ENCODE peak calls at places on chromosome 6, in eight cellular contexts. One of them, this sample, is unnamed.

GRCh38 chr6:81969814-81970213 is 217.3 kb upstream of the TENT5A start:
- DNase-seq in tibial artery: no peak
- DNase-seq in left ventricle myocardium inferior: no peak
- DNase-seq in bronchial epithelial cell: no peak
- DNase-seq in dorsolateral prefrontal cortex: no peak
- DNase-seq in OCI-LY7: no peak
- DNase-seq in fibroblast of mammary gland: no peak
- DNase-seq in pancreas: no peak
- DNase-seq in this sample: no peak

GRCh38 chr6:157867155-157867559 is 44.1 kb downstream of the SNX9 start:
- DNase-seq in tibial artery: no peak
- DNase-seq in left ventricle myocardium inferior: no peak
- DNase-seq in bronchial epithelial cell: peak
- DNase-seq in dorsolateral prefrontal cortex: peak
- DNase-seq in OCI-LY7: no peak
- DNase-seq in fibroblast of mammary gland: peak
- DNase-seq in pancreas: no peak
- DNase-seq in this sample: no peak

GRCh38 chr6:135382182-135382628 is 115.3 kb downstream of the AHI1 start:
- DNase-seq in tibial artery: no peak
- DNase-seq in left ventricle myocardium inferior: no peak
- DNase-seq in bronchial epithelial cell: no peak
- DNase-seq in dorsolateral prefrontal cortex: no peak
- DNase-seq in OCI-LY7: no peak
- DNase-seq in fibroblast of mammary gland: no peak
- DNase-seq in pancreas: no peak
- DNase-seq in this sample: no peak

GRCh38 chr6:136947037-136947436 is 24.9 kb downstream of the SLC35D3 start:
- DNase-seq in tibial artery: no peak
- DNase-seq in left ventricle myocardium inferior: no peak
- DNase-seq in bronchial epithelial cell: no peak
- DNase-seq in dorsolateral prefrontal cortex: no peak
- DNase-seq in OCI-LY7: no peak
- DNase-seq in fibroblast of mammary gland: no peak
- DNase-seq in pancreas: no peak
- DNase-seq in this sample: no peak

GRCh38 chr6:19333936-19334335 is 503.2 kb upstream of the ID4 start:
- DNase-seq in tibial artery: no peak
- DNase-seq in left ventricle myocardium inferior: no peak
- DNase-seq in bronchial epithelial cell: peak
- DNase-seq in dorsolateral prefrontal cortex: no peak
- DNase-seq in OCI-LY7: no peak
- DNase-seq in fibroblast of mammary gland: peak
- DNase-seq in pancreas: no peak
- DNase-seq in this sample: no peak

GRCh38 chr6:32830017-32830416 is 8.5 kb downstream of the TAP2 start:
- DNase-seq in tibial artery: no peak
- DNase-seq in left ventricle myocardium inferior: no peak
- DNase-seq in bronchial epithelial cell: no peak
- DNase-seq in dorsolateral prefrontal cortex: no peak
- DNase-seq in OCI-LY7: no peak
- DNase-seq in fibroblast of mammary gland: no peak
- DNase-seq in pancreas: no peak
- DNase-seq in this sample: no peak

GRCh38 chr6:89353702-89354392 is 1.3 kb upstream of the UBE2J1 start:
- DNase-seq in tibial artery: no peak
- DNase-seq in left ventricle myocardium inferior: no peak
- DNase-seq in bronchial epithelial cell: no peak
- DNase-seq in dorsolateral prefrontal cortex: no peak
- DNase-seq in OCI-LY7: peak
- DNase-seq in fibroblast of mammary gland: no peak
- DNase-seq in pancreas: no peak
- DNase-seq in this sample: no peak

GRCh38 chr6:17574871-17575560 is 25.1 kb upstream of the FAM8A1 start:
- DNase-seq in tibial artery: no peak
- DNase-seq in left ventricle myocardium inferior: no peak
- DNase-seq in bronchial epithelial cell: peak
- DNase-seq in dorsolateral prefrontal cortex: no peak
- DNase-seq in OCI-LY7: no peak
- DNase-seq in fibroblast of mammary gland: peak
- DNase-seq in pancreas: no peak
- DNase-seq in this sample: no peak

GRCh38 chr6:142794424-142794823 is 150.6 kb downstream of the HIVEP2 start:
- DNase-seq in tibial artery: no peak
- DNase-seq in left ventricle myocardium inferior: no peak
- DNase-seq in bronchial epithelial cell: no peak
- DNase-seq in dorsolateral prefrontal cortex: no peak
- DNase-seq in OCI-LY7: no peak
- DNase-seq in fibroblast of mammary gland: no peak
- DNase-seq in pancreas: no peak
- DNase-seq in this sample: no peak

GRCh38 chr6:14092861-14093789 is 24.4 kb upstream of the CD83 start:
- DNase-seq in tibial artery: peak
- DNase-seq in left ventricle myocardium inferior: no peak
- DNase-seq in bronchial epithelial cell: no peak
- DNase-seq in dorsolateral prefrontal cortex: no peak
- DNase-seq in OCI-LY7: no peak
- DNase-seq in fibroblast of mammary gland: peak
- DNase-seq in pancreas: no peak
- DNase-seq in this sample: no peak

GRCh38 chr6:91341473-91341872 is 754.6 kb upstream of the MAP3K7 start:
- DNase-seq in tibial artery: no peak
- DNase-seq in left ventricle myocardium inferior: no peak
- DNase-seq in bronchial epithelial cell: no peak
- DNase-seq in dorsolateral prefrontal cortex: no peak
- DNase-seq in OCI-LY7: no peak
- DNase-seq in fibroblast of mammary gland: no peak
- DNase-seq in pancreas: no peak
- DNase-seq in this sample: no peak

GRCh38 chr6:91340998-91341397 is 754.1 kb upstream of the MAP3K7 start:
- DNase-seq in tibial artery: no peak
- DNase-seq in left ventricle myocardium inferior: no peak
- DNase-seq in bronchial epithelial cell: no peak
- DNase-seq in dorsolateral prefrontal cortex: no peak
- DNase-seq in OCI-LY7: no peak
- DNase-seq in fibroblast of mammary gland: no peak
- DNase-seq in pancreas: no peak
- DNase-seq in this sample: no peak

DNA sequence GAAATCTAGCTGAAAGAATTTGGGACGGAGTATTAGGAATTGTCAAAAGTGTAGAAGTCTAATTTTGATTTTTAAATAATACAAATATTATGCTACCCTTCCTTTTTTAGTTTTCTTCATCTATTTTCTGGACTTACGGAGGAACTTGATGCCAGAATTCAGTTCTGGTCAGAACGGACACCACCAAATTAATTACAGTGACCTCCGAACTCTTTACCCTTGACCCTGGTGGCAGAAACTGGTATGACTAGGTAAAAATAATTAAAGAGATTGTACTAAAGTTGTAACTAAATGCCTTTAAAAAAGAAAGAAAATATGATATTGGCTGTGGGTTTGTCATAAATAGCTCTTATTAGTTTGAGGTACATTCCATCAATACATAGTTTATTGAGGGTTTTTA is 751.1 kb upstream of the MAP3K7 start:
- DNase-seq in tibial artery: no peak
- DNase-seq in left ventricle myocardium inferior: no peak
- DNase-seq in bronchial epithelial cell: no peak
- DNase-seq in dorsolateral prefrontal cortex: no peak
- DNase-seq in OCI-LY7: no peak
- DNase-seq in fibroblast of mammary gland: no peak
- DNase-seq in pancreas: no peak
- DNase-seq in this sample: no peak
- TF ChIP-seq CTCF in tibial artery: no peak
- TF ChIP-seq CTCF in left ventricle myocardium inferior: peak
- TF ChIP-seq CTCF in bronchial epithelial cell: no peak
- TF ChIP-seq CTCF in dorsolateral prefrontal cortex: peak
- TF ChIP-seq CTCF in OCI-LY7: peak
- TF ChIP-seq CTCF in fibroblast of mammary gland: peak
- TF ChIP-seq CTCF in pancreas: no peak
- TF ChIP-seq CTCF in this sample: no peak

GRCh38 chr6:84766118-84766683 is 1.8 kb upstream of the TBX18 start:
- DNase-seq in tibial artery: peak
- DNase-seq in left ventricle myocardium inferior: peak
- DNase-seq in bronchial epithelial cell: no peak
- DNase-seq in dorsolateral prefrontal cortex: no peak
- DNase-seq in OCI-LY7: no peak
- DNase-seq in fibroblast of mammary gland: no peak
- DNase-seq in pancreas: no peak
- DNase-seq in this sample: no peak

GRCh38 chr6:84768442-84769174 is 4.2 kb upstream of the TBX18 start:
- DNase-seq in tibial artery: peak
- DNase-seq in left ventricle myocardium inferior: no peak
- DNase-seq in bronchial epithelial cell: no peak
- DNase-seq in dorsolateral prefrontal cortex: no peak
- DNase-seq in OCI-LY7: no peak
- DNase-seq in fibroblast of mammary gland: no peak
- DNase-seq in pancreas: no peak
- DNase-seq in this sample: no peak

GRCh38 chr6:84767591-84768201 is 3.3 kb upstream of the TBX18 start:
- DNase-seq in tibial artery: no peak
- DNase-seq in left ventricle myocardium inferior: no peak
- DNase-seq in bronchial epithelial cell: no peak
- DNase-seq in dorsolateral prefrontal cortex: no peak
- DNase-seq in OCI-LY7: no peak
- DNase-seq in fibroblast of mammary gland: no peak
- DNase-seq in pancreas: no peak
- DNase-seq in this sample: no peak

GRCh38 chr6:84769247-84769646 is 4.8 kb upstream of the TBX18 start:
- DNase-seq in tibial artery: no peak
- DNase-seq in left ventricle myocardium inferior: no peak
- DNase-seq in bronchial epithelial cell: no peak
- DNase-seq in dorsolateral prefrontal cortex: no peak
- DNase-seq in OCI-LY7: no peak
- DNase-seq in fibroblast of mammary gland: no peak
- DNase-seq in pancreas: no peak
- DNase-seq in this sample: no peak

DNA sequence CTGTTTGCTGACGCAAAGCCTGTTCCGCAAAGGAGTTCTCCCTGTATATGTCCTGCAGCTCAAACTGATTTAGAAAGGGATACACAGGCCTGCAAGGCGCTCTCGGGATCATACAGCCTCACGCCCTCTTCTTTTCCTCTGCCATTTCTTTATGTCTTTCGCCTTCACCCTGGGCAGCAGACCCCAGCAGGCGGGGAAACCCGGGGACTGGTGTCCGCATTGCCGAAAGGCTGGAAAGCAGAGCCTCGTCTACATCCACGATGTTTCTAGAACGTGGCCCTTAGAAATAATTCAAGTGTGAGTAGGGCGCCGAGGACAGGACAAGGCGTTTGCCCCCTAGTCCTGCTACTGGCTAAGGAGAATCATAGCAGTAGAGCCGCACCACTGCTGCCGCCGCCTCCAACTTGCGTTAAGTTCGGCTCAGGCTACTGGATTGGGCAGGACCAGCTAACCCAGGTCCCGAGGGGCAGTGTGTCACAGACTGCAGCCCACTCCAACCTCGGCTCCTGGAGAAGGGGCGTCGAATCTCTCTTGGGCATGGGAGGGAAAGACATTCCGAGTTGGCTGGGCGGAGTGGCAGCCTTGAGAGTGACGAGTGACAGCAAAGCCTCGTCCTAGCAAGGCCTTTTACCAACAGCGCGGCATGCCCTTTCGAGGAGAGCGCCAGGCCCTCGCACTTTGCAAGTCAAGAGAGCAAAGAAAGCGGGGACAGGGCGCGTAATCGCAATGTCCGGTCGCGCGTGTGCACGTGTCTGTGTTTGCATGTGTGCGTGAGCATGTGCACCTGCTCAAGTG is 2.6 kb upstream of the TBX18 start:
- DNase-seq in tibial artery: peak
- DNase-seq in left ventricle myocardium inferior: no peak
- DNase-seq in bronchial epithelial cell: no peak
- DNase-seq in dorsolateral prefrontal cortex: no peak
- DNase-seq in OCI-LY7: no peak
- DNase-seq in fibroblast of mammary gland: no peak
- DNase-seq in pancreas: no peak
- DNase-seq in this sample: no peak
- H3K4me3 ChIP-seq in tibial artery: peak
- H3K4me3 ChIP-seq in left ventricle myocardium inferior: peak
- H3K4me3 ChIP-seq in bronchial epithelial cell: no peak
- H3K4me3 ChIP-seq in dorsolateral prefrontal cortex: no peak
- H3K4me3 ChIP-seq in OCI-LY7: no peak
- H3K4me3 ChIP-seq in fibroblast of mammary gland: no peak
- H3K4me3 ChIP-seq in pancreas: no peak
- H3K4me3 ChIP-seq in this sample: no peak

GRCh38 chr6:169931223-169931760 is 179.9 kb downstream of the ERMARD start:
- DNase-seq in tibial artery: no peak
- DNase-seq in left ventricle myocardium inferior: no peak
- DNase-seq in bronchial epithelial cell: no peak
- DNase-seq in dorsolateral prefrontal cortex: no peak
- DNase-seq in OCI-LY7: no peak
- DNase-seq in fibroblast of mammary gland: no peak
- DNase-seq in pancreas: no peak
- DNase-seq in this sample: no peak

GRCh38 chr6:169933251-169933821 is 181.9 kb downstream of the ERMARD start:
- DNase-seq in tibial artery: no peak
- DNase-seq in left ventricle myocardium inferior: no peak
- DNase-seq in bronchial epithelial cell: no peak
- DNase-seq in dorsolateral prefrontal cortex: no peak
- DNase-seq in OCI-LY7: no peak
- DNase-seq in fibroblast of mammary gland: no peak
- DNase-seq in pancreas: peak
- DNase-seq in this sample: no peak

GRCh38 chr6:169932491-169932890 is 181.1 kb downstream of the ERMARD start:
- DNase-seq in tibial artery: no peak
- DNase-seq in left ventricle myocardium inferior: no peak
- DNase-seq in bronchial epithelial cell: peak
- DNase-seq in dorsolateral prefrontal cortex: no peak
- DNase-seq in OCI-LY7: no peak
- DNase-seq in fibroblast of mammary gland: no peak
- DNase-seq in pancreas: no peak
- DNase-seq in this sample: no peak

GRCh38 chr6:169933839-169934698 is 182.6 kb downstream of the ERMARD start:
- DNase-seq in tibial artery: peak
- DNase-seq in left ventricle myocardium inferior: peak
- DNase-seq in bronchial epithelial cell: no peak
- DNase-seq in dorsolateral prefrontal cortex: no peak
- DNase-seq in OCI-LY7: no peak
- DNase-seq in fibroblast of mammary gland: peak
- DNase-seq in pancreas: peak
- DNase-seq in this sample: peak

DNA sequence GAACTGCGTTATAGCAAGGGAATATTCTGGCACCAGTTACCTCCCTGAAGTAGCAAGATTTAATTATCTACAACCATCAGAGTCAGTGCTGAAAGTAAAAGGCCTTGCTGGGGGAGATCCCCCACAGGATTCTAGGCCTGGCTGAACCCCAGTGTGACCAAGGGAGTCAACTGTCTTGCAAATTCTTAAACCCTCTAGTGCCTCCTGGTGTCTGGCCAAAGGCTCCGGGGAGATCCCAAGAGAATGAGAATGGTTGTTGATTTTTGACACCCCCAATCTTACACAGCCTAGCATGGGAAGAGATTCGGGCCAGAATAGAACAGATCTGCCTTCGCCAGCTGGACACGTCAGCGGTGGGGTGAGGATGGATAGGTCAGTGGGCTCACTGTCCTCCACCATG is 179.4 kb downstream of the ERMARD start:
- DNase-seq in tibial artery: no peak
- DNase-seq in left ventricle myocardium inferior: no peak
- DNase-seq in bronchial epithelial cell: no peak
- DNase-seq in dorsolateral prefrontal cortex: no peak
- DNase-seq in OCI-LY7: no peak
- DNase-seq in fibroblast of mammary gland: no peak
- DNase-seq in pancreas: no peak
- DNase-seq in this sample: no peak
- TF ChIP-seq CTCF in tibial artery: no peak
- TF ChIP-seq CTCF in left ventricle myocardium inferior: peak
- TF ChIP-seq CTCF in bronchial epithelial cell: peak
- TF ChIP-seq CTCF in dorsolateral prefrontal cortex: no peak
- TF ChIP-seq CTCF in OCI-LY7: peak
- TF ChIP-seq CTCF in fibroblast of mammary gland: no peak
- TF ChIP-seq CTCF in pancreas: no peak
- TF ChIP-seq CTCF in this sample: no peak

GRCh38 chr6:166599158-166599557 is 12.7 kb upstream of the RAMACL start:
- DNase-seq in tibial artery: no peak
- DNase-seq in left ventricle myocardium inferior: no peak
- DNase-seq in bronchial epithelial cell: no peak
- DNase-seq in dorsolateral prefrontal cortex: no peak
- DNase-seq in OCI-LY7: no peak
- DNase-seq in fibroblast of mammary gland: no peak
- DNase-seq in pancreas: no peak
- DNase-seq in this sample: no peak
- H3K4me3 ChIP-seq in tibial artery: no peak
- H3K4me3 ChIP-seq in left ventricle myocardium inferior: no peak
- H3K4me3 ChIP-seq in bronchial epithelial cell: no peak
- H3K4me3 ChIP-seq in dorsolateral prefrontal cortex: no peak
- H3K4me3 ChIP-seq in OCI-LY7: no peak
- H3K4me3 ChIP-seq in fibroblast of mammary gland: no peak
- H3K4me3 ChIP-seq in pancreas: no peak
- H3K4me3 ChIP-seq in this sample: no peak